ENCODE peak calls at places on chromosome 19, in nine cellular contexts. E is stimulated activated CD4-positive, alpha-beta T cell treated with anti-CD3 and anti-CD28 coated beads, Interleukin-1b, Interleukin-23, amount 100 ng/mL, for 24 hours; X is occipital lobe; B is astrocyte of the hippocampus; P is GDM1; O is nephron progenitor cell; W is small intestine; I is cortex of kidney; C is hepatic stellate cell. L is an unnamed sample.
A peak's percentile ranks its signal among the peaks of the same experiment; 100 is the strongest.

GRCh38 chr19:2494447-2495129 is 18.7 kb downstream of the GADD45B start:
- DNase-seq in E (no peak), X (peak; percentile 55), B (peak; percentile 92), P (no peak), O (peak; percentile 67), W (peak; percentile 71), I (no peak), C (peak; percentile 87), L (peak; percentile 41)

GRCh38 chr19:42540071-42540553 is 11.8 kb upstream of the CEACAM1 start:
- DNase-seq in E (no peak), X (no peak), B (peak; percentile 32), P (no peak), O (no peak), W (no peak), I (no peak), C (no peak), L (no peak)

GRCh38 chr19:38389101-38389925 is 816 bp downstream of the SPRED3 start:
- DNase-seq in E (no peak), X (peak; percentile 30), B (peak; percentile 85), P (no peak), O (peak; percentile 44), W (no peak), I (no peak), C (peak; percentile 96), L (peak; percentile 91)

GRCh38 chr19:48717059-48717395 is 2.5 kb downstream of the MAMSTR start:
- DNase-seq in E (no peak), X (no peak), B (no peak), P (no peak), O (no peak), W (no peak), I (no peak), C (no peak), L (no peak)

GRCh38 chr19:1172353-1173159 is 1.5 kb downstream of the SBNO2 start:
- DNase-seq in E (no peak), X (peak; percentile 17), B (peak; percentile 70), P (no peak), O (peak; percentile 39), W (peak; percentile 68), I (no peak), C (peak; percentile 78), L (no peak)

GRCh38 chr19:55058781-55059610 is 4.0 kb downstream of the RDH13 start:
- DNase-seq in E (no peak), X (no peak), B (no peak), P (peak; percentile 28), O (no peak), W (no peak), I (no peak), C (no peak), L (no peak)

GRCh38 chr19:401836-402535 is 7.0 kb downstream of the C2CD4C start:
- DNase-seq in E (no peak), X (no peak), B (peak; percentile 42), P (no peak), O (no peak), W (no peak), I (no peak), C (no peak), L (no peak)

GRCh38 chr19:14030997-14031718 is 404 bp upstream of the IL27RA start:
- DNase-seq in E (no peak), X (no peak), B (no peak), P (no peak), O (no peak), W (no peak), I (no peak), C (no peak), L (no peak)

GRCh38 chr19:16180611-16181010 is 4.6 kb upstream of the FAM32A start:
- DNase-seq in E (no peak), X (no peak), B (peak; percentile 82), P (no peak), O (no peak), W (no peak), I (no peak), C (peak; percentile 92), L (peak; percentile 80)

GRCh38 chr19:56076413-56076998 is 44.6 kb downstream of the ZNF787 start:
- DNase-seq in E (peak; percentile 33), X (no peak), B (peak; percentile 74), P (peak; percentile 14), O (peak; percentile 71), W (peak; percentile 60), I (no peak), C (peak; percentile 74), L (peak; percentile 45)

GRCh38 chr19:48933382-48933932 is at the start of gene DHDH:
- DNase-seq in E (peak; percentile 40), X (peak; percentile 57), B (peak; percentile 77), P (peak; percentile 39), O (peak; percentile 92), W (peak; percentile 98), I (no peak), C (peak; percentile 65), L (peak; percentile 87)

GRCh38 chr19:30781047-30781446 is 408.9 kb downstream of the ZNF536 start:
- DNase-seq in E (no peak), X (no peak), B (no peak), P (no peak), O (no peak), W (no peak), I (no peak), C (no peak), L (no peak)

GRCh38 chr19:35267818-35268545 is 780 bp upstream of the USF2 start:
- DNase-seq in E (peak; percentile 57), X (no peak), B (peak; percentile 93), P (peak; percentile 77), O (peak; percentile 76), W (peak; percentile 77), I (no peak), C (peak; percentile 99), L (peak; percentile 96)

GRCh38 chr19:39498262-39499081 is at the start of gene DLL3:
- DNase-seq in E (no peak), X (no peak), B (peak; percentile 25), P (no peak), O (peak; percentile 64), W (peak; percentile 18), I (no peak), C (no peak), L (no peak)

GRCh38 chr19:15091918-15092753 is 10.1 kb downstream of the OR1I1 start:
- DNase-seq in E (peak; percentile 25), X (no peak), B (peak; percentile 75), P (peak; percentile 5), O (peak; percentile 41), W (peak; percentile 60), I (no peak), C (no peak), L (peak; percentile 25)

GRCh38 chr19:56504581-56504980 is 3.1 kb upstream of the ZNF471 start:
- DNase-seq in E (no peak), X (no peak), B (peak; percentile 56), P (no peak), O (no peak), W (no peak), I (no peak), C (peak; percentile 8), L (no peak)

GRCh38 chr19:52138614-52139290 is 986 bp downstream of the ZNF616 start:
- DNase-seq in E (no peak), X (no peak), B (peak; percentile 60), P (peak; percentile 23), O (peak; percentile 46), W (peak; percentile 16), I (no peak), C (peak; percentile 6), L (peak; percentile 19)

GRCh38 chr19:12782424-12783225 is 7.3 kb upstream of the HOOK2 start:
- DNase-seq in E (peak; percentile 83), X (peak; percentile 89), B (peak; percentile 88), P (peak; percentile 91), O (peak; percentile 79), W (peak; percentile 74), I (no peak), C (peak; percentile 78), L (peak; percentile 69)

GRCh38 chr19:28514166-28514565 is 698.8 kb downstream of the UQCRFS1 start:
- DNase-seq in E (no peak), X (no peak), B (no peak), P (no peak), O (peak; percentile 23), W (no peak), I (no peak), C (no peak), L (no peak)

GRCh38 chr19:11194173-11194572 is 3.2 kb downstream of the KANK2 start:
- DNase-seq in E (no peak), X (no peak), B (no peak), P (no peak), O (no peak), W (no peak), I (no peak), C (no peak), L (no peak)

GRCh38 chr19:45440873-45441654 is 17.3 kb upstream of the ERCC1 start:
- DNase-seq in E (no peak), X (no peak), B (no peak), P (no peak), O (no peak), W (no peak), I (no peak), C (peak; percentile 66), L (no peak)

GRCh38 chr19:12983561-12984142 is 11.6 kb upstream of the NFIX start:
- DNase-seq in E (peak; percentile 85), X (peak; percentile 68), B (peak; percentile 96), P (peak; percentile 67), O (peak; percentile 83), W (peak; percentile 70), I (no peak), C (peak; percentile 91), L (peak; percentile 81)

GRCh38 chr19:8355631-8356402 is 8.1 kb upstream of the ANGPTL4 start:
- DNase-seq in E (no peak), X (no peak), B (peak; percentile 87), P (no peak), O (no peak), W (peak; percentile 52), I (no peak), C (peak; percentile 71), L (peak; percentile 69)

GRCh38 chr19:17794731-17795494 is at the start of gene B3GNT3:
- DNase-seq in E (no peak), X (no peak), B (no peak), P (no peak), O (peak; percentile 35), W (peak; percentile 97), I (no peak), C (no peak), L (peak; percentile 70)

GRCh38 chr19:20247016-20247683 is 80.1 kb downstream of the ZNF486 start:
- DNase-seq in E (peak; percentile 11), X (peak; percentile 15), B (peak; percentile 15), P (no peak), O (peak; percentile 38), W (no peak), I (no peak), C (peak; percentile 6), L (no peak)

GRCh38 chr19:48424694-48425219 is 21.0 kb upstream of the GRWD1 start:
- DNase-seq in E (no peak), X (no peak), B (peak; percentile 82), P (peak; percentile 34), O (no peak), W (no peak), I (no peak), C (peak; percentile 81), L (peak; percentile 63)

GRCh38 chr19:7638802-7639465 is 2.0 kb downstream of the STXBP2 start:
- DNase-seq in E (no peak), X (no peak), B (no peak), P (no peak), O (no peak), W (no peak), I (no peak), C (no peak), L (no peak)

GRCh38 chr19:43747557-43748204 is 7.1 kb downstream of the SMG9 start:
- DNase-seq in E (no peak), X (no peak), B (no peak), P (no peak), O (no peak), W (no peak), I (no peak), C (no peak), L (no peak)

GRCh38 chr19:17339088-17339741 is 1.9 kb downstream of the GTPBP3 start:
- DNase-seq in E (no peak), X (no peak), B (no peak), P (no peak), O (peak; percentile 43), W (no peak), I (no peak), C (no peak), L (peak; percentile 36)

GRCh38 chr19:423691-424466 is 14.9 kb upstream of the C2CD4C start:
- DNase-seq in E (no peak), X (no peak), B (no peak), P (no peak), O (no peak), W (no peak), I (no peak), C (no peak), L (no peak)

GRCh38 chr19:48772503-48772953 is 17.2 kb downstream of the FGF21 start:
- DNase-seq in E (no peak), X (no peak), B (no peak), P (no peak), O (no peak), W (no peak), I (no peak), C (no peak), L (no peak)